ENCODE peak calls at places on chromosome 4, in four cellular contexts. C, N, Y and Q are unnamed samples.
A peak's percentile ranks its signal among the peaks of the same experiment; 100 is the strongest.

GRCh38 chr4:147732516-147733193 is 767 bp downstream of the ARHGAP10 start:
- DNase-seq in C (peak; percentile 44), N (no peak), Y (no peak), Q (peak; percentile 55)

GRCh38 chr4:12203945-12204344 is 775.3 kb upstream of the HS3ST1 start:
- DNase-seq in C (no peak), N (no peak), Y (no peak), Q (no peak)

GRCh38 chr4:142354794-142355416 is 491.2 kb downstream of the INPP4B start:
- DNase-seq in C (no peak), N (no peak), Y (no peak), Q (no peak)

GRCh38 chr4:2794707-2795557 is 2.0 kb downstream of the SH3BP2 start:
- DNase-seq in C (peak; percentile 75), N (no peak), Y (no peak), Q (peak; percentile 80)

GRCh38 chr4:54317690-54318089 is 88.6 kb downstream of the PDGFRA start:
- DNase-seq in C (no peak), N (no peak), Y (no peak), Q (no peak)

GRCh38 chr4:183852910-183853555 is 52.1 kb upstream of the STOX2 start:
- DNase-seq in C (no peak), N (no peak), Y (no peak), Q (no peak)

GRCh38 chr4:125958519-125958918 is 643.8 kb downstream of the FAT4 start:
- DNase-seq in C (no peak), N (no peak), Y (no peak), Q (no peak)

GRCh38 chr4:110610940-110611785 is 11.7 kb downstream of the PITX2 start:
- DNase-seq in C (no peak), N (no peak), Y (no peak), Q (no peak)

GRCh38 chr4:38982356-38983095 is 49.7 kb downstream of the TMEM156 start:
- DNase-seq in C (no peak), N (no peak), Y (no peak), Q (no peak)

GRCh38 chr4:35125995-35126712 is 1118.2 kb downstream of the ARAP2 start:
- DNase-seq in C (no peak), N (no peak), Y (no peak), Q (no peak)

GRCh38 chr4:159150838-159151390 is 48.0 kb downstream of the RAPGEF2 start:
- DNase-seq in C (no peak), N (no peak), Y (no peak), Q (no peak)

GRCh38 chr4:80171251-80171650 is 26.1 kb upstream of the PRDM8 start:
- DNase-seq in C (no peak), N (no peak), Y (no peak), Q (no peak)

GRCh38 chr4:181701219-181701618 is 542.0 kb upstream of the TENM3 start:
- DNase-seq in C (no peak), N (no peak), Y (no peak), Q (no peak)

GRCh38 chr4:100517864-100518341 is at the start of gene EMCN:
- DNase-seq in C (no peak), N (no peak), Y (no peak), Q (peak; percentile 41)

GRCh38 chr4:5796976-5797375 is 86.0 kb downstream of the EVC start:
- DNase-seq in C (no peak), N (no peak), Y (no peak), Q (no peak)

GRCh38 chr4:112751447-112751846 is 114.5 kb downstream of the LARP7 start:
- DNase-seq in C (no peak), N (no peak), Y (no peak), Q (no peak)